ENCODE peak calls at places on chromosomes 6 and 20, in nine cellular contexts. T is NCI-H2029 treated with DMSO at 0.1 percent for 48 hours; L is activated naive CD4-positive, alpha-beta T cell; S is HTR-8/SVneo; Z is gastrocnemius medialis; C is SW 1271; E is activated CD4-positive, CD25-positive, alpha-beta regulatory T cell treated with anti-CD3 and anti-CD28 coated beads, Interleukin-2, amount 50 U/mL, for 72 hours; V is left cardiac atrium; N is HFFc6. U is an unnamed sample.

GRCh38 chr20:8074931-8075330 is 55.4 kb upstream of the TMX4 start:
- DNase-seq in T (no peak), S (no peak), V (no peak), N (no peak), L (no peak), Z (no peak), E (no peak), C (no peak), U (no peak)

GRCh38 chr6:8059129-8059528 is 5.1 kb downstream of the BLOC1S5 start:
- DNase-seq in E (no peak), Z (no peak), T (no peak), C (peak), N (peak), S (no peak), V (no peak), L (no peak), U (no peak)

GRCh38 chr6:160337301-160337700 is 10.9 kb upstream of the SLC22A3 start:
- DNase-seq in T (no peak), Z (peak), C (peak), L (no peak), S (no peak), V (no peak), E (no peak), N (no peak), U (no peak)

GRCh38 chr6:11575408-11576033 is 38.0 kb downstream of the TMEM170B start:
- DNase-seq in Z (peak), C (peak), V (peak), L (no peak), T (peak), S (peak), N (peak), E (peak), U (no peak)

GRCh38 chr20:25299801-25300200 is 51.9 kb downstream of the PYGB start:
- DNase-seq in N (peak), E (no peak), C (no peak), S (no peak), L (no peak), Z (no peak), T (no peak), V (no peak), U (no peak)

GRCh38 chr6:55185144-55185543 is 10.8 kb downstream of the HCRTR2 start:
- DNase-seq in Z (no peak), T (no peak), E (no peak), C (no peak), S (no peak), N (no peak), L (no peak), V (no peak), U (no peak)

GRCh38 chr6:121413831-121414368 is 21.5 kb upstream of the GJA1 start:
- DNase-seq in N (no peak), V (no peak), T (no peak), L (no peak), C (no peak), S (no peak), E (no peak), Z (no peak), U (no peak)

GRCh38 chr20:57398901-57399535 is 7.8 kb downstream of the RBM38 start:
- DNase-seq in T (no peak), Z (peak), N (no peak), L (no peak), C (no peak), E (no peak), S (no peak), V (peak), U (no peak)

GRCh38 chr6:11425431-11425871 is 112.1 kb upstream of the TMEM170B start:
- DNase-seq in E (no peak), S (no peak), N (no peak), L (no peak), Z (no peak), V (no peak), C (peak), T (no peak), U (no peak)

GRCh38 chr6:148840256-148840655 is 93.4 kb downstream of the UST start:
- DNase-seq in S (no peak), C (peak), T (no peak), V (no peak), L (no peak), E (no peak), N (no peak), Z (no peak), U (no peak)

GRCh38 chr20:25081065-25081729 is 744 bp downstream of the VSX1 start:
- DNase-seq in E (no peak), T (no peak), V (no peak), N (no peak), L (peak), C (no peak), S (no peak), Z (no peak), U (peak)

GRCh38 chr20:2814587-2815051 is at the start of gene C20orf141:
- DNase-seq in Z (peak), T (no peak), N (peak), C (peak), E (no peak), L (no peak), S (peak), V (no peak), U (no peak)

GRCh38 chr6:42402184-42402583 is 49.5 kb downstream of the TRERF1 start:
- DNase-seq in N (peak), C (no peak), E (no peak), L (no peak), V (no peak), Z (no peak), S (peak), T (no peak), U (no peak)

GRCh38 chr20:37243076-37243936 is 18.3 kb downstream of the GHRH start:
- DNase-seq in V (no peak), Z (no peak), L (no peak), C (no peak), T (no peak), E (no peak), S (no peak), N (no peak), U (no peak)

GRCh38 chr20:36717657-36718056 is 28.2 kb downstream of the NDRG3 start:
- DNase-seq in V (no peak), Z (peak), L (no peak), N (peak), T (peak), C (no peak), S (no peak), E (no peak), U (no peak)

GRCh38 chr6:31175961-31176360 is 5.5 kb upstream of the POU5F1 start:
- DNase-seq in C (no peak), L (no peak), N (peak), T (no peak), Z (no peak), S (peak), E (no peak), V (no peak), U (no peak)

GRCh38 chr20:16308754-16309153 is 264.5 kb downstream of the KIF16B start:
- DNase-seq in L (no peak), V (no peak), E (no peak), Z (no peak), N (no peak), S (no peak), C (no peak), T (no peak), U (no peak)

GRCh38 chr6:25649611-25650010 is 2.4 kb upstream of the SCGN start:
- DNase-seq in T (no peak), Z (no peak), S (no peak), E (no peak), C (no peak), L (no peak), N (no peak), V (no peak), U (no peak)

GRCh38 chr6:45630801-45631200 is 253.1 kb upstream of the SUPT3H start:
- DNase-seq in E (no peak), N (no peak), V (no peak), S (no peak), Z (no peak), L (no peak), C (no peak), T (no peak), U (no peak)

GRCh38 chr6:112214749-112215269 is 39.6 kb downstream of the LAMA4 start:
- DNase-seq in C (no peak), Z (no peak), S (no peak), L (no peak), N (no peak), E (no peak), V (no peak), T (peak), U (no peak)

GRCh38 chr6:141744971-141745370 is 387.8 kb upstream of the GJE1 start:
- DNase-seq in S (no peak), C (no peak), T (no peak), E (no peak), Z (no peak), V (no peak), L (no peak), N (no peak), U (no peak)

GRCh38 chr20:38434310-38434741 is 802 bp downstream of the SNHG17 start:
- DNase-seq in L (no peak), Z (no peak), V (no peak), T (no peak), E (peak), C (no peak), S (no peak), N (no peak), U (no peak)

GRCh38 chr6:39224523-39225182 is 4.6 kb downstream of the KCNK5 start:
- DNase-seq in C (no peak), V (no peak), N (no peak), T (no peak), Z (no peak), E (no peak), L (no peak), S (no peak), U (no peak)

GRCh38 chr6:37516076-37516919 is 16.6 kb upstream of the CCDC167 start:
- DNase-seq in Z (no peak), S (no peak), E (peak), V (peak), N (no peak), L (peak), T (peak), C (no peak), U (no peak)

GRCh38 chr6:156857573-156857972 is 80.4 kb downstream of the ARID1B start:
- DNase-seq in V (no peak), E (no peak), N (peak), S (no peak), L (no peak), T (no peak), C (no peak), Z (no peak), U (no peak)

GRCh38 chr6:138101946-138102731 is 5.1 kb downstream of the PERP start:
- DNase-seq in Z (no peak), V (no peak), T (no peak), E (no peak), N (no peak), L (no peak), S (no peak), C (no peak), U (no peak)

GRCh38 chr20:46631874-46632446 is 19.3 kb downstream of the SLC13A3 start:
- DNase-seq in N (no peak), T (no peak), L (no peak), E (no peak), S (no peak), C (no peak), V (no peak), Z (no peak), U (no peak)

GRCh38 chr6:162538643-162539064 is 188.9 kb downstream of the PRKN start:
- DNase-seq in S (no peak), L (no peak), N (no peak), C (no peak), V (peak), Z (peak), T (no peak), E (no peak), U (no peak)

GRCh38 chr6:132715204-132715603 is 1.3 kb upstream of the VNN1 start:
- DNase-seq in V (peak), E (no peak), S (peak), L (no peak), Z (no peak), C (peak), T (no peak), N (peak), U (peak)

GRCh38 chr20:25000268-25000801 is 7.8 kb upstream of the APMAP start:
- DNase-seq in V (peak), Z (peak), N (peak), L (no peak), S (peak), T (peak), E (no peak), C (peak), U (peak)

GRCh38 chr20:46293084-46293483 is 15.2 kb downstream of the CDH22 start:
- DNase-seq in E (no peak), S (peak), V (no peak), T (no peak), C (no peak), L (no peak), Z (no peak), N (peak), U (no peak)

GRCh38 chr6:149212892-149213786 is 104.4 kb upstream of the TAB2 start:
- DNase-seq in N (no peak), C (no peak), T (no peak), S (no peak), E (no peak), L (no peak), V (no peak), Z (no peak), U (no peak)